ENCODE peak calls at places on chromosomes 13 and 19, in nine cellular contexts. H, T, O, F, Z, R, W, A and E are unnamed samples.

GRCh38 chr13:20499986-20500385 is 25.7 kb downstream of the CRYL1 start:
- DNase-seq in F (peak), R (no peak), A (no peak), W (no peak), Z (peak), O (no peak), T (no peak), H (no peak), E (no peak)

GRCh38 chr19:35755550-35756371 is 1.1 kb downstream of the HSPB6 start:
- DNase-seq in Z (no peak), H (no peak), R (peak), O (peak), T (no peak), A (peak), W (peak), F (peak), E (no peak)

GRCh38 chr19:55585658-55586339 is 5.2 kb upstream of the ZNF579 start:
- DNase-seq in R (peak), F (peak), H (no peak), T (no peak), W (peak), O (peak), Z (no peak), A (peak), E (peak)

GRCh38 chr13:111122056-111122455 is 6.9 kb downstream of the ARHGEF7 start:
- DNase-seq in O (no peak), H (no peak), Z (no peak), A (no peak), F (no peak), T (no peak), R (no peak), W (no peak), E (no peak)

GRCh38 chr19:2083174-2083854 is 12.8 kb downstream of the MOB3A start:
- DNase-seq in R (no peak), Z (no peak), A (peak), H (no peak), O (no peak), W (peak), T (no peak), F (no peak), E (no peak)

GRCh38 chr13:105272660-105273631 is 1262.5 kb downstream of the EFNB2 start:
- DNase-seq in F (no peak), Z (no peak), A (no peak), W (no peak), R (no peak), H (no peak), T (no peak), O (peak), E (no peak)

GRCh38 chr19:57302020-57302465 is 18.2 kb upstream of the ZNF543 start:
- DNase-seq in A (no peak), T (peak), W (no peak), Z (peak), F (peak), R (peak), O (no peak), H (no peak), E (no peak)

GRCh38 chr13:77699059-77699680 is 1.7 kb downstream of the SLAIN1 start:
- DNase-seq in A (no peak), T (no peak), H (no peak), O (no peak), Z (no peak), W (no peak), F (no peak), R (no peak), E (no peak)

GRCh38 chr13:46778095-46778494 is 18.9 kb downstream of the ESD start:
- DNase-seq in R (no peak), T (no peak), A (no peak), H (no peak), Z (peak), F (no peak), O (no peak), W (no peak), E (no peak)

GRCh38 chr13:38628554-38628953 is 58.3 kb upstream of the FREM2 start:
- DNase-seq in F (no peak), A (no peak), Z (no peak), O (no peak), T (no peak), H (no peak), R (no peak), W (no peak), E (no peak)

GRCh38 chr19:41436664-41436951 is 3.1 kb downstream of the DMAC2 start:
- DNase-seq in H (no peak), R (no peak), Z (no peak), W (no peak), F (no peak), O (no peak), T (no peak), A (no peak), E (no peak)

GRCh38 chr19:41441321-41441945 is 1.5 kb upstream of the ERICH4 start:
- DNase-seq in Z (no peak), R (no peak), A (no peak), T (no peak), F (no peak), O (no peak), W (no peak), H (no peak), E (no peak)

GRCh38 chr19:41437944-41438574 is 1.7 kb downstream of the DMAC2 start:
- DNase-seq in F (no peak), R (no peak), A (no peak), T (no peak), H (no peak), O (no peak), W (no peak), Z (no peak), E (no peak)

GRCh38 chr19:41442473-41443360 is at the start of gene ERICH4:
- DNase-seq in F (no peak), Z (no peak), A (no peak), O (no peak), H (no peak), R (no peak), T (no peak), W (no peak), E (no peak)

GRCh38 chr19:41439441-41440222 is at the start of gene DMAC2:
- DNase-seq in T (peak), R (peak), O (peak), W (peak), F (peak), A (peak), Z (peak), H (peak), E (peak)
- TF ChIP-seq CTCF in T (peak), R (peak), O (peak), W (peak), F (peak), A (peak), Z (peak), H (peak), E (no peak)

GRCh38 chr19:52188822-52189744 is 769 bp upstream of the PPP2R1A start:
- DNase-seq in H (peak), A (no peak), W (no peak), R (no peak), O (no peak), T (no peak), Z (no peak), F (no peak), E (peak)
- TF ChIP-seq CTCF in H (no peak), A (no peak), W (peak), R (peak), O (no peak), T (no peak), Z (no peak), F (no peak), E (no peak)

DNA sequence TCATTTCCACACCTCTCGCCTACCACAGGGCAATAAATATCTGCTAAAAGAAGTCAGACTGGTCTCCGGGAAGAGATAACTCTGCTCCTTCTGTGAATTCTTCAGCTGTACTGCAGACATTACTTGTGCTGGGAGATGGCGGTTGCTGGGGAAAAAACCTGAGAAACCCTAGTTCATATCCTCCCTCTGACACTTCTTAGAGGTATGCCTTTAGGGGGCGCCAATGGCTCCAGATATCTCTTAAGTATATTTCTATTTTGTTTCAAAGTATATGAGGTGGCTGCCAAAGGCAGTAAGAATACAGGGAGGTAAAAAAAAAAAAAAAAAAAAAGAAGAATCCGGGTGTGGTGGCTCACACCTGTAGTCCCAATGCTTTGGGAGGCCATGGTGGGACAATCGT is 175.2 kb downstream of the PAN3 start:
- DNase-seq in T (no peak), R (no peak), H (no peak), Z (no peak), F (peak), A (no peak), O (no peak), W (no peak), E (no peak)
- TF ChIP-seq CTCF in T (no peak), R (no peak), H (no peak), Z (peak), F (peak), A (no peak), O (peak), W (peak), E (no peak)

GRCh38 chr13:39776439-39776838 is 121.0 kb downstream of the COG6 start:
- DNase-seq in T (no peak), F (peak), Z (peak), W (no peak), R (no peak), H (no peak), O (no peak), A (no peak), E (no peak)

GRCh38 chr13:39777021-39777420 is 121.6 kb downstream of the COG6 start:
- DNase-seq in Z (no peak), A (no peak), H (no peak), R (no peak), O (no peak), T (no peak), W (no peak), F (no peak), E (no peak)

GRCh38 chr13:39779337-39780270 is 124.1 kb downstream of the COG6 start:
- DNase-seq in O (no peak), W (no peak), Z (peak), R (no peak), A (peak), F (peak), H (no peak), T (no peak), E (no peak)

GRCh38 chr13:39773833-39774232 is 118.4 kb downstream of the COG6 start:
- DNase-seq in A (no peak), H (no peak), F (peak), Z (peak), R (no peak), T (no peak), W (no peak), O (no peak), E (no peak)

GRCh38 chr13:39777527-39778061 is 122.1 kb downstream of the COG6 start:
- DNase-seq in T (peak), F (peak), H (no peak), Z (peak), O (no peak), W (no peak), R (no peak), A (no peak), E (no peak)
- TF ChIP-seq CTCF in T (peak), F (peak), H (no peak), Z (peak), O (peak), W (peak), R (no peak), A (peak), E (no peak)

DNA sequence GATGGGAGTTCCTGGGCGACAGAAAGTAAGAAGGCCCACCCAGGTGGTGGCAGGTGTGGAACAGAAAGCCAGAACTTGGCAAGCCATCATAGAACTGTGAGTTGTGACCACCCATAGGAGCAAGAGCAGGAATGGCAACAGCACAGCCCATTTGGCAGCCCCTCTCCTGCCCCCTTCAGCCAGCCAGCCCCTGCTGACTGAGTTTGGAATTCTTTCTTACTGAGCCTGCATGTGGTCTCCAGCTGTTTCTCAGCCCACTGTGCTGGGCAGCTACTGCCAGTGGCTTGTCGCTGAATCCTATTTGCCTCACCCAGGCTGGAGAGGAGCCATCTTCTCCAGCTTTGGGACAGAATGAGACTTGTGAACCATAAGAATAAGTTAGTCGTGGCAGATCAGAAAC is 28.3 kb downstream of the CNMD start:
- DNase-seq in T (no peak), R (no peak), H (no peak), F (no peak), O (peak), Z (no peak), A (no peak), W (no peak), E (no peak)
- TF ChIP-seq CTCF in T (no peak), R (no peak), H (no peak), F (no peak), O (peak), Z (no peak), A (no peak), W (no peak), E (no peak)

GRCh38 chr19:18342090-18342632 is 1.8 kb downstream of the PGPEP1 start:
- DNase-seq in R (no peak), A (no peak), T (no peak), W (no peak), O (no peak), Z (no peak), F (no peak), H (no peak), E (no peak)
- TF ChIP-seq CTCF in R (no peak), A (no peak), T (no peak), W (no peak), O (no peak), Z (no peak), F (no peak), H (no peak), E (no peak)

GRCh38 chr19:46402725-46403124 is 10.6 kb downstream of the CCDC8 start:
- DNase-seq in A (no peak), T (no peak), H (no peak), O (no peak), Z (no peak), F (no peak), W (no peak), R (no peak), E (no peak)

GRCh38 chr19:46407891-46408426 is 5.4 kb downstream of the CCDC8 start:
- DNase-seq in H (no peak), R (no peak), Z (no peak), A (no peak), O (no peak), F (no peak), T (no peak), W (no peak), E (no peak)

GRCh38 chr19:46404039-46404883 is 9.1 kb downstream of the CCDC8 start:
- DNase-seq in R (no peak), A (no peak), O (peak), F (peak), W (peak), T (no peak), H (no peak), Z (peak), E (no peak)

GRCh38 chr19:46408611-46409039 is 4.7 kb downstream of the CCDC8 start:
- DNase-seq in A (no peak), W (peak), F (peak), R (peak), Z (no peak), O (no peak), T (no peak), H (no peak), E (no peak)

GRCh38 chr19:46404884-46405658 is 8.3 kb downstream of the CCDC8 start:
- DNase-seq in O (peak), R (no peak), F (no peak), T (no peak), Z (peak), H (no peak), W (no peak), A (no peak), E (no peak)
- TF ChIP-seq CTCF in O (peak), R (peak), F (peak), T (no peak), Z (no peak), H (no peak), W (no peak), A (no peak), E (no peak)

DNA sequence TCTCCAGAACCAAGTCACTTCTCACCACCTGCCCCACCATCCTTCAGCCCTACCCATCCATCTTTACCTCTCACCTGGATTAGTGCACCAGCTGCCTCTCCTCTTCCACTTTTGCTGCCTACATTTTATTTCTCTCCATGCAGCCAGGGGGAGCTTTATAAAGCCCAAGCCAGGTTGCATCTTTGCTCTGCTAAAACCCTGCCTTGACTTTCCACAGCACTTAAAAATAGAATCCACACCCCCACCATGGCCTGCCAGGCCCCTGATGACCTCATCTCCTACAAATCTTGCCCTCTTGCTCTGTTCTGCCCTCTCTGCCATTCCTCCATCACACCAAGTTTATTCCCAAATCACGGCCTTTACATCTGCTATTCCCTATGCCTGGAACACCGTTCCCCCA is 1.8 kb downstream of the HOOK2 start:
- DNase-seq in Z (peak), W (peak), O (no peak), R (peak), H (no peak), A (no peak), T (peak), F (peak), E (no peak)
- TF ChIP-seq CTCF in Z (peak), W (peak), O (peak), R (peak), H (no peak), A (no peak), T (no peak), F (peak), E (no peak)